ENCODE peak calls at places on chromosomes 2 and 18, in five cellular contexts. A, N, E, F and H are unnamed samples.
A peak's percentile ranks its signal among the peaks of the same experiment; 100 is the strongest.

GRCh38 chr18:75124967-75125358 is 84.0 kb downstream of the PTGR3 start:
- DNase-seq in A (no peak), N (no peak), E (no peak), F (no peak), H (no peak)

GRCh38 chr18:778194-779007 is 33.6 kb downstream of the YES1 start:
- DNase-seq in A (no peak), N (peak; percentile 44), E (no peak), F (no peak), H (no peak)

GRCh38 chr2:62657752-62658151 is 47.8 kb upstream of the EHBP1 start:
- DNase-seq in A (no peak), N (no peak), E (no peak), F (no peak), H (no peak)

GRCh38 chr2:54524236-54524991 is 68.3 kb downstream of the SPTBN1 start:
- DNase-seq in A (no peak), N (peak; percentile 67), E (peak; percentile 68), F (no peak), H (no peak)

GRCh38 chr18:63686871-63687270 is 15.9 kb upstream of the SERPINB11 start:
- DNase-seq in A (no peak), N (no peak), E (no peak), F (no peak), H (no peak)

GRCh38 chr2:20241973-20242726 is 17.2 kb upstream of the SDC1 start:
- DNase-seq in A (no peak), N (no peak), E (no peak), F (no peak), H (no peak)

GRCh38 chr18:11488175-11488574 is 121.2 kb upstream of the SLC35G4 start:
- DNase-seq in A (no peak), N (peak; percentile 40), E (no peak), F (no peak), H (no peak)

GRCh38 chr2:10494351-10495066 is 46.4 kb upstream of the ODC1 start:
- DNase-seq in A (no peak), N (no peak), E (no peak), F (no peak), H (no peak)

GRCh38 chr2:74529357-74530238 is at the start of the genes AUP1 and HTRA2:
- DNase-seq in A (peak; percentile 99), N (peak; percentile 99), E (peak; percentile 99), F (peak; percentile 99), H (peak; percentile 90)

GRCh38 chr2:173741715-173742114 is 223.5 kb downstream of the SP3 start:
- DNase-seq in A (no peak), N (no peak), E (peak; percentile 18), F (no peak), H (no peak)

GRCh38 chr2:218221015-218221414 is 4.0 kb downstream of the ARPC2 start:
- DNase-seq in A (peak; percentile 26), N (no peak), E (no peak), F (no peak), H (no peak)

GRCh38 chr2:196330645-196331044 is 159.3 kb upstream of the STK17B start:
- DNase-seq in A (no peak), N (no peak), E (no peak), F (no peak), H (no peak)

GRCh38 chr2:168089200-168089599 is 158.2 kb downstream of the STK39 start:
- DNase-seq in A (no peak), N (no peak), E (no peak), F (no peak), H (no peak)

GRCh38 chr18:54983041-54983686 is 23.9 kb upstream of the CCDC68 start:
- DNase-seq in A (no peak), N (peak; percentile 87), E (peak; percentile 36), F (no peak), H (no peak)

GRCh38 chr2:28161466-28161865 is 231.2 kb upstream of the FOSL2 start:
- DNase-seq in A (no peak), N (peak; percentile 18), E (peak; percentile 41), F (no peak), H (peak; percentile 10)

GRCh38 chr18:79610461-79611039 is 69.1 kb upstream of the CTDP1 start:
- DNase-seq in A (no peak), N (no peak), E (peak; percentile 27), F (peak; percentile 46), H (no peak)

GRCh38 chr2:27572998-27573429 is 9.8 kb upstream of the ZNF512 start:
- DNase-seq in A (no peak), N (no peak), E (no peak), F (no peak), H (no peak)

GRCh38 chr2:17863539-17863938 is 14.9 kb upstream of the KCNS3 start:
- DNase-seq in A (no peak), N (no peak), E (no peak), F (no peak), H (no peak)

GRCh38 chr2:239694487-239694886 is 293.7 kb upstream of the HDAC4 start:
- DNase-seq in A (no peak), N (no peak), E (no peak), F (no peak), H (no peak)

GRCh38 chr2:231379266-231380215 is 16.0 kb upstream of the B3GNT7 start:
- DNase-seq in A (peak; percentile 58), N (peak; percentile 18), E (no peak), F (no peak), H (no peak)

GRCh38 chr2:41764919-41765318 is 282.9 kb upstream of the PKDCC start:
- DNase-seq in A (no peak), N (no peak), E (no peak), F (no peak), H (no peak)

GRCh38 chr2:100242416-100242815 is 79.9 kb downstream of the LONRF2 start:
- DNase-seq in A (no peak), N (no peak), E (no peak), F (no peak), H (no peak)

GRCh38 chr2:109005686-109006204 is 16.7 kb upstream of the EDAR start:
- DNase-seq in A (peak; percentile 39), N (peak; percentile 21), E (no peak), F (peak; percentile 79), H (no peak)

GRCh38 chr2:3779650-3780049 is 76.3 kb downstream of the DCDC2C start:
- DNase-seq in A (no peak), N (no peak), E (no peak), F (no peak), H (no peak)

GRCh38 chr2:239647037-239647436 is 246.2 kb upstream of the HDAC4 start:
- DNase-seq in A (no peak), N (no peak), E (no peak), F (no peak), H (no peak)

GRCh38 chr18:78517328-78517727 is 462.3 kb upstream of the SALL3 start:
- DNase-seq in A (no peak), N (no peak), E (no peak), F (no peak), H (no peak)

GRCh38 chr2:71461304-71461671 is 7.9 kb downstream of the DYSF start:
- DNase-seq in A (no peak), N (no peak), E (no peak), F (no peak), H (no peak)

GRCh38 chr18:35386600-35387366 is 9.6 kb upstream of the ZNF396 start:
- DNase-seq in A (peak; percentile 44), N (peak; percentile 93), E (peak; percentile 74), F (peak; percentile 55), H (no peak)